ENCODE peak calls at places on chromosomes 11 and 22, in six cellular contexts. Q is activated B cell treated with CpG ODN at 0.5 μM for 24 hours, L is mesothelial cell of epicardium, H is brain microvascular endothelial cell, T is WTC11, Z is HFFc6. S is an unnamed sample.

GRCh38 chr22:32717337-32718240 is 83.9 kb upstream of the TIMP3 start:
- DNase-seq in Q (no peak), Z (no peak), H (no peak), L (no peak), T (no peak), S (no peak)

GRCh38 chr11:116794851-116795250 is 3.2 kb upstream of the APOA5 start:
- DNase-seq in H (no peak), Z (no peak), Q (no peak), L (no peak), T (no peak), S (no peak)

GRCh38 chr22:42635531-42635930 is 4.9 kb downstream of the ATP5MGL start:
- DNase-seq in H (peak), Q (no peak), L (no peak), Z (peak), T (no peak), S (no peak)

GRCh38 chr11:131870305-131870704 is 499.9 kb downstream of the NTM start:
- DNase-seq in Z (no peak), T (no peak), Q (no peak), H (no peak), L (no peak), S (no peak)

GRCh38 chr22:27624705-27625104 is 176.9 kb downstream of the MN1 start:
- DNase-seq in L (no peak), Z (no peak), Q (no peak), T (no peak), H (no peak), S (no peak)

GRCh38 chr11:27812341-27812740 is 112.1 kb upstream of the BDNF start:
- DNase-seq in Q (no peak), Z (peak), H (peak), T (no peak), L (no peak), S (no peak)

GRCh38 chr11:795638-796564 is 2.2 kb downstream of the SLC25A22 start:
- DNase-seq in L (no peak), T (no peak), Z (peak), Q (peak), H (peak), S (no peak)

GRCh38 chr11:34837246-34837856 is 78.8 kb downstream of the APIP start:
- DNase-seq in Z (no peak), Q (no peak), L (no peak), H (no peak), T (peak), S (no peak)

GRCh38 chr11:34013893-34014571 is 37.5 kb upstream of the CAPRIN1 start:
- DNase-seq in L (no peak), H (no peak), T (no peak), Q (no peak), Z (no peak), S (no peak)

GRCh38 chr22:31162015-31162765 is 2.2 kb downstream of the RNF185 start:
- DNase-seq in Q (no peak), T (no peak), Z (no peak), H (no peak), L (no peak), S (no peak)

GRCh38 chr22:19760652-19761002 is at the start of gene TBX1:
- DNase-seq in H (no peak), T (no peak), L (no peak), Q (no peak), Z (no peak), S (no peak)

GRCh38 chr11:61893981-61894380 is 2.6 kb upstream of the FADS3 start:
- DNase-seq in H (peak), Q (no peak), Z (peak), T (no peak), L (no peak), S (no peak)

GRCh38 chr11:10680956-10681487 is 12.5 kb downstream of the IRAG1 start:
- DNase-seq in Z (peak), T (no peak), H (no peak), L (no peak), Q (no peak), S (no peak)

GRCh38 chr11:12762696-12763324 is 88.6 kb downstream of the TEAD1 start:
- DNase-seq in L (no peak), Q (no peak), Z (no peak), H (no peak), T (no peak), S (no peak)

GRCh38 chr22:46546466-46547178 is 9.2 kb upstream of the CELSR1 start:
- DNase-seq in L (no peak), H (peak), T (no peak), Q (no peak), Z (peak), S (no peak)

GRCh38 chr11:83355406-83355805 is 69.2 kb upstream of the CCDC90B start:
- DNase-seq in Q (no peak), L (no peak), Z (no peak), T (no peak), H (no peak), S (no peak)

GRCh38 chr22:39204216-39204615 is 40.6 kb downstream of the PDGFB start:
- DNase-seq in Z (no peak), Q (no peak), H (no peak), T (no peak), L (no peak), S (no peak)

GRCh38 chr11:15123849-15124248 is 9.1 kb downstream of the INSC start:
- DNase-seq in Z (peak), H (peak), Q (no peak), L (no peak), T (no peak), S (no peak)

GRCh38 chr22:40212126-40212525 is 34.4 kb downstream of the TNRC6B start:
- DNase-seq in L (no peak), T (no peak), H (no peak), Z (no peak), Q (no peak), S (no peak)

GRCh38 chr22:35538801-35539321 is 1.8 kb upstream of the RASD2 start:
- DNase-seq in L (no peak), H (no peak), Z (peak), Q (no peak), T (peak), S (peak)

GRCh38 chr11:17686185-17686980 is 33.0 kb upstream of the MYOD1 start:
- DNase-seq in H (no peak), Z (peak), T (peak), L (no peak), Q (no peak), S (no peak)

GRCh38 chr11:10298342-10298741 is 4.3 kb upstream of the SBF2 start:
- DNase-seq in T (no peak), Q (no peak), H (peak), Z (peak), L (no peak), S (no peak)

GRCh38 chr11:1040428-1041148 is 4.1 kb upstream of the MUC6 start:
- DNase-seq in T (no peak), Z (no peak), Q (no peak), L (no peak), H (no peak), S (no peak)

GRCh38 chr22:17786435-17787158 is 12.3 kb upstream of the BID start:
- DNase-seq in H (no peak), T (peak), Z (peak), Q (no peak), L (no peak), S (peak)

GRCh38 chr11:34790620-34791019 is 125.6 kb downstream of the APIP start:
- DNase-seq in L (no peak), Q (no peak), H (no peak), T (no peak), Z (no peak), S (no peak)

GRCh38 chr11:12215192-12215591 is 104.8 kb downstream of the MICAL2 start:
- DNase-seq in L (no peak), H (no peak), Z (no peak), Q (no peak), T (no peak), S (no peak)

GRCh38 chr11:118909619-118910308 is 16.0 kb downstream of the BCL9L start:
- DNase-seq in Z (no peak), L (no peak), Q (no peak), H (no peak), T (no peak), S (no peak)

GRCh38 chr11:89205378-89205777 is 27.7 kb downstream of the TYR start:
- DNase-seq in Z (no peak), T (no peak), H (no peak), Q (no peak), L (no peak), S (no peak)
- TF ChIP-seq CTCF in Z (peak), T (no peak), H (peak), Q (no peak), L (no peak), S (no peak)

DNA sequence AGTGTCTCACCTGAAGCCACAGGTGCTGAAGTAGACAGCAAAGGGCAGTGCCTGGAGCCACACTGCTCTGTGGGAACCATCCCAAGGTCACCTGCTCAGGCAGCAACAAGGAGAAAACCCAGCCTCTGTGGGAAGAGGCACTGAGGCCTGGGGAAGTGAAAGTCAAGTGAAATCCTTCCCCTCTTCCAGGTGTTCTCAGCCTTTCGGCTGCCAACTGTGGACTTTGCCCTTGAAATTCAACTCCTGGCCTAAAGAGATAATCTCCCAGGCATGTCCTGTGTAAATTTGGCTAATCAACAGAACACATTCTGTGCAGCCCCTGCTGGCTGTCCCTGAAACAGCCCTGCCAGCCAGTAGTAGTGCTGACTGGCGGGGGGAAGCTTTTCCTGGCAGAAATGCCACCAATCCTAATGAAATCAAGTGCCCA is 112.1 kb downstream of the RPL27A start:
- DNase-seq in Q (no peak), T (no peak), Z (no peak), H (no peak), L (no peak), S (no peak)
- TF ChIP-seq CTCF in Q (no peak), T (peak), Z (peak), H (peak), L (no peak), S (peak)

DNA sequence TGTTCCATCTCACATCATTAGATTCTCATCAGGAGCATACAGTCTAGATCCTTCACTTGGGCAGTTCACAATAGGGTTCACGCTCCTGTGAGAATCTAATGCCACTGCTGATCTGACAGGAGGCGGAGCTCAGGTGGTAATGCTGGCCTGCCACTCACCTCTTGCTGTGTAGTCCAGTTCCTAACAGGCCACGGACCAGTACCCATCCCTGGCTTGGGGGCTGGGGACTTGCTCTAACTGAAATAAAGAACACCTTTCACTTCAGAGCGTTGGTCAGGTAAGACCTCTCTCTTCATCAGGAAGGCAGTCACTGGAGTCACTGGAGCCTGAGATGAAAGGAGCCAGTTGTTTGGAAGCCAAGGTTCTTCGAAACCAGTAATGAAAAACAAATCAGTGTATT is 41.7 kb downstream of the PRMT3 start:
- DNase-seq in L (no peak), H (no peak), T (no peak), Q (no peak), Z (no peak), S (no peak)
- TF ChIP-seq CTCF in L (no peak), H (no peak), T (no peak), Q (no peak), Z (no peak), S (no peak)

DNA sequence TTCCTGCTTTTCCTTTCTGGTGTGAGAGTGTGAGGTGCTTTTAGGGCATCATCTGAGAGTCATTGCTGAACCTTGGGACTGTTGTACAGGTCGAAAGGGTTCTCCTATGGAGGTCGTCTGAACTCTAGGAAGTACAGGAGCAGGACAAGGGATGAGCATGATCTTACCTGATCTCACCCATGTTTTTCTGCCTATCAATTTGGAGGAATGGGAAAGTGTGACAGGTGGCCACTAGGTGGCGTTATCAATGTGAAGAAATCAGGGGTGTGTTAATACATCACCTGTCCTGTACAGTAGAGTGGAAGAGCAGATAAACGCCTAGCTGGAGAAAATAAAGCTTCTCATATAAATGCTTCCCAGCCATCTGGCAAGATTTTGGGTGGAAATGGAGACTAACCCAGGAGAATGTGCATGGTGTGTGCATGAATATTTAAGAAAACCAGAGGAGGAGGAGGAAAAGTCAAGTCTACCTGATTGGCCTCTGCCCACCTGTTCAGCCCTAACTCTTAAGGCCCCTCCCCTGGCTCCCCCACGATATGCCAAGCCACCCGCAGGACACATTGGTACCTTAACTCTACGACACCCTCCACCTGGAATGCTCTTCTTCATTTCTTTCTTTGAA is 72.0 kb upstream of the NARS2 start:
- DNase-seq in L (no peak), T (peak), Z (peak), H (peak), Q (no peak), S (peak)
- TF ChIP-seq CTCF in L (peak), T (peak), Z (peak), H (peak), Q (no peak), S (peak)

GRCh38 chr22:37731804-37732471 is 35.1 kb downstream of the TRIOBP start:
- DNase-seq in Z (no peak), T (no peak), Q (no peak), H (no peak), L (no peak), S (no peak)
- TF ChIP-seq CTCF in Z (peak), T (no peak), Q (no peak), H (peak), L (no peak), S (no peak)

S was measured in neural crest cell.